ENCODE peak calls at places on chromosomes 1 and 21, in nine cellular contexts. I is K562; W is gastrocnemius medialis; K is CD8-positive, alpha-beta memory T cell; U is aorta; H is cardiac muscle cell; R is CD8-positive, alpha-beta T cell; S is breast epithelium; V is kidney. X is an unnamed sample.
A peak's percentile ranks its signal among the peaks of the same experiment; 100 is the strongest.

GRCh38 chr21:44425307-44425894 is 29.9 kb upstream of the LRRC3 start:
- DNase-seq in I (no peak), W (peak; percentile 0), K (no peak), U (peak; percentile 44), H (no peak), R (no peak), S (no peak), V (peak; percentile 73), X (peak; percentile 43)

GRCh38 chr1:79133703-79134258 is 127.3 kb upstream of the ADGRL4 start:
- DNase-seq in I (no peak), W (no peak), K (no peak), U (no peak), H (no peak), R (no peak), S (no peak), V (no peak), X (no peak)

GRCh38 chr1:201675143-201675542 is 136.2 kb downstream of the NAV1 start:
- DNase-seq in I (no peak), W (no peak), K (no peak), U (peak; percentile 73), H (peak; percentile 38), R (no peak), S (no peak), V (no peak), X (no peak)

GRCh38 chr21:44555200-44555875 is 3.3 kb downstream of the KRTAP10-3 start:
- DNase-seq in I (no peak), W (no peak), K (no peak), U (no peak), H (no peak), R (no peak), S (no peak), V (no peak), X (peak; percentile 12)

GRCh38 chr1:168603501-168604107 is 27.2 kb downstream of the XCL1 start:
- DNase-seq in I (peak; percentile 66), W (peak; percentile 68), K (peak; percentile 54), U (peak; percentile 75), H (peak; percentile 88), R (peak; percentile 56), S (peak; percentile 69), V (peak; percentile 90), X (peak; percentile 87)

GRCh38 chr1:241115784-241116183 is 241.2 kb downstream of the RGS7 start:
- DNase-seq in I (no peak), W (no peak), K (no peak), U (no peak), H (no peak), R (no peak), S (no peak), V (no peak), X (no peak)

GRCh38 chr1:4262665-4263064 is 362.6 kb upstream of the C1orf174 start:
- DNase-seq in I (no peak), W (no peak), K (no peak), U (no peak), H (no peak), R (no peak), S (no peak), V (no peak), X (no peak)

GRCh38 chr1:231093158-231093922 is 53.3 kb upstream of the FAM89A start:
- DNase-seq in I (no peak), W (no peak), K (no peak), U (no peak), H (peak; percentile 14), R (no peak), S (no peak), V (no peak), X (no peak)

GRCh38 chr1:196535727-196536126 is 72.5 kb downstream of the KCNT2 start:
- DNase-seq in I (no peak), W (no peak), K (no peak), U (peak; percentile 23), H (no peak), R (no peak), S (no peak), V (no peak), X (no peak)

GRCh38 chr1:107698161-107698560 is 266.8 kb downstream of the VAV3 start:
- DNase-seq in I (no peak), W (no peak), K (no peak), U (no peak), H (no peak), R (no peak), S (no peak), V (no peak), X (no peak)

GRCh38 chr1:28239004-28239403 is 3.1 kb downstream of the ATP5IF1 start:
- DNase-seq in I (no peak), W (no peak), K (no peak), U (no peak), H (no peak), R (no peak), S (no peak), V (no peak), X (no peak)

GRCh38 chr1:3714814-3715213 is 37.4 kb upstream of the CCDC27 start:
- DNase-seq in I (no peak), W (no peak), K (no peak), U (no peak), H (peak; percentile 48), R (no peak), S (no peak), V (no peak), X (no peak)

GRCh38 chr1:162660598-162660997 is 28.3 kb downstream of the DDR2 start:
- DNase-seq in I (no peak), W (no peak), K (no peak), U (no peak), H (no peak), R (no peak), S (no peak), V (no peak), X (no peak)

GRCh38 chr1:36576118-36576517 is 93.4 kb upstream of the CSF3R start:
- DNase-seq in I (peak; percentile 86), W (no peak), K (peak; percentile 33), U (peak; percentile 53), H (peak; percentile 79), R (peak; percentile 26), S (no peak), V (no peak), X (peak; percentile 68)

GRCh38 chr1:147757015-147757990 is 3.1 kb downstream of the GJA5 start:
- DNase-seq in I (no peak), W (no peak), K (no peak), U (no peak), H (no peak), R (no peak), S (peak; percentile 95), V (no peak), X (no peak)
- H3K27ac ChIP-seq in I (no peak overlapping the region), W (no peak overlapping the region), K (no peak overlapping the region), U (no peak overlapping the region), H (no peak overlapping the region), R (no peak overlapping the region), S (peak overlapping the region; percentile 84), V (no peak overlapping the region), X (no peak overlapping the region)

GRCh38 chr1:176694713-176695112 is 231.7 kb downstream of the PAPPA2 start:
- DNase-seq in I (no peak), W (no peak), K (no peak), U (no peak), H (peak; percentile 21), R (no peak), S (no peak), V (no peak), X (no peak)

GRCh38 chr1:176693697-176694329 is 230.8 kb downstream of the PAPPA2 start:
- DNase-seq in I (no peak), W (no peak), K (no peak), U (no peak), H (peak; percentile 45), R (no peak), S (no peak), V (no peak), X (no peak)

GRCh38 chr1:176692431-176692830 is 229.5 kb downstream of the PAPPA2 start:
- DNase-seq in I (no peak), W (peak; percentile 82), K (no peak), U (no peak), H (peak; percentile 83), R (no peak), S (no peak), V (no peak), X (no peak)

GRCh38 chr1:176691251-176692228 is 228.6 kb downstream of the PAPPA2 start:
- DNase-seq in I (peak; percentile 40), W (peak; percentile 62), K (no peak), U (no peak), H (peak; percentile 90), R (no peak), S (no peak), V (no peak), X (peak; percentile 47)

DNA sequence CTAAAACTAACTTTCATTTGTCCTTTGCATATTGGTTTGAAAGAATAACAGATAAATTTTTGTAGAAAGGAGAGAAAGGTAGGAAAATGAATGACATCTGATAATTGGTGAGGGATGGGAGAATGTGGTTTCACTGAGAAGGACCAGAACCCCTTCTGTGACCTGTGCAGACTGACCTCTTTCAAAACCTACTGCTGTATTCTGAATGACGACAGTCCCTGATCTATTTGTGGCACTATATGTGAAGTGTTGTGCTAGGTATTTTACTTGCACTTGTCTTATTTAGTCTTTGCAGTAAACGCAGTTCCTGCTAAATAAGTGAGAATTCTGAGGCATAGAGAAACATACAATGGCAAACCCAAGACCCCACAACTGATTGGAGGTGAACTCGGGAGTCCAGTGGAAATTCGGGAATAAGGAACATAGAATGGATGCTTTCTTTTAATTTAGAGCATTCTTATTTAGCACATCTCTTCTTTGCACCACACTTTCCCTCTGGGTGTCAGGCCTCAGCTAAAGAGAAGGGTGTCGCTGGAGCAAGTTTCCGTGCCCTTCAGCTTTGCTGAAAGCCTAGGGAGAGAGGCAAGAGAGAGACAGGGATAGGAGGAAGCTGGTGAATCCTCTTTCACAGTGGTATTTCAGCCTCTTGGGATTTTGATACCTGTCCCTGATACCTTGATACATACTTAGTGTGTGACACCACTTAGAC is 230.2 kb downstream of the PAPPA2 start:
- DNase-seq in I (no peak), W (no peak), K (no peak), U (no peak), H (peak; percentile 43), R (no peak), S (no peak), V (no peak), X (no peak)
- H3K4me1 ChIP-seq in I (no peaks in the 10 kb centered on the region), W (peaks cover 47% of the 10 kb centered on the region), K (no peaks in the 10 kb centered on the region), U (no peaks in the 10 kb centered on the region), H (peaks cover 64% of the 10 kb centered on the region), R (no peaks in the 10 kb centered on the region), S (no peaks in the 10 kb centered on the region), V (no peaks in the 10 kb centered on the region), X (no peaks in the 10 kb centered on the region)

GRCh38 chr1:23395162-23395724 is 25.6 kb upstream of the ZNF436 start:
- DNase-seq in I (no peak), W (no peak), K (no peak), U (no peak), H (peak; percentile 82), R (no peak), S (no peak), V (no peak), X (no peak)
- H3K4me3 ChIP-seq in I (no peak overlapping the region), W (no peak overlapping the region), K (no peak overlapping the region), U (no peak overlapping the region), H (no peak overlapping the region), R (no peak overlapping the region), S (no peak overlapping the region), V (no peak overlapping the region), X (no peak overlapping the region)

GRCh38 chr1:228393811-228394570 is 12.6 kb downstream of the TRIM11 start:
- DNase-seq in I (no peak), W (no peak), K (no peak), U (no peak), H (no peak), R (no peak), S (no peak), V (peak; percentile 54), X (peak; percentile 41)
- H3K27ac ChIP-seq in I (no peak overlapping the region), W (no peak overlapping the region), K (no peak overlapping the region), U (no peak overlapping the region), H (peak overlapping the region; percentile 23), R (no peak overlapping the region), S (peak overlapping the region; percentile 50), V (no peak overlapping the region), X (no peak overlapping the region)